ENCODE peak calls at places on chromosomes 13 and 19, in eight cellular contexts. O is neural crest cell; I is Calu3; K is CD4-positive, alpha-beta T cell; A is stimulated activated CD4-positive, alpha-beta T cell treated with anti-CD3 and anti-CD28 coated beads, Interleukin-15, amount 100 ng/mL, for 1 hour; D is stomach; N is pancreas; J is AG04450. C is an unnamed sample.

GRCh38 chr13:106161186-106161585 is 374.3 kb downstream of the EFNB2 start:
- DNase-seq in N (no peak), O (no peak), D (no peak), I (no peak), J (no peak), A (no peak), K (no peak), C (no peak)

GRCh38 chr13:112849500-112849899 is 119.5 kb upstream of the MCF2L start:
- DNase-seq in K (no peak), N (no peak), I (peak), J (no peak), D (no peak), A (no peak), O (no peak), C (peak)

GRCh38 chr19:7575426-7576040 is 20.1 kb upstream of the CAMSAP3 start:
- DNase-seq in J (no peak), D (no peak), K (no peak), I (no peak), A (no peak), O (no peak), N (no peak), C (peak)

GRCh38 chr19:16180611-16181010 is 4.6 kb upstream of the FAM32A start:
- DNase-seq in O (no peak), I (no peak), D (no peak), K (no peak), N (no peak), A (no peak), J (no peak), C (peak)

GRCh38 chr13:112213467-112214245 is 146.7 kb downstream of the SOX1 start:
- DNase-seq in D (peak), O (no peak), A (no peak), K (no peak), N (peak), I (peak), J (no peak), C (no peak)

GRCh38 chr13:110304256-110304655 is 2.7 kb downstream of the COL4A1 start:
- DNase-seq in O (no peak), K (no peak), I (no peak), D (no peak), J (no peak), A (no peak), N (no peak), C (peak)

GRCh38 chr13:40315416-40316064 is 350.9 kb downstream of the FOXO1 start:
- DNase-seq in O (no peak), D (no peak), A (peak), J (no peak), I (no peak), K (peak), N (no peak), C (peak)

GRCh38 chr13:83162493-83162892 is 719.8 kb downstream of the SLITRK1 start:
- DNase-seq in I (no peak), A (no peak), O (no peak), N (no peak), J (no peak), K (no peak), D (no peak), C (no peak)

GRCh38 chr13:39887424-39887823 is 232.0 kb downstream of the COG6 start:
- DNase-seq in D (no peak), A (no peak), I (no peak), N (no peak), O (no peak), K (no peak), J (no peak), C (no peak)

GRCh38 chr19:54674021-54674617 is 11.3 kb downstream of the LILRB4 start:
- DNase-seq in O (no peak), N (no peak), I (peak), K (no peak), D (no peak), J (no peak), A (no peak), C (peak)

GRCh38 chr19:12786149-12786870 is 5.0 kb upstream of the JUNB start:
- DNase-seq in N (no peak), J (no peak), A (no peak), K (no peak), I (peak), O (no peak), D (peak), C (peak)

GRCh38 chr19:33440682-33441081 is 67.2 kb downstream of the CEBPG start:
- DNase-seq in J (no peak), N (peak), K (no peak), A (no peak), D (no peak), O (no peak), I (no peak), C (no peak)

C was measured in kidney tubule cell.